ENCODE peak calls at places on chromosomes 12 and 14, in nine cellular contexts. One of them, this sample, is unnamed.

GRCh38 chr12:7951671-7952070 is 15.7 kb upstream of the SLC2A3 start:
- DNase-seq in CD14-positive monocyte: no peak
- DNase-seq in heart right ventricle: no peak
- DNase-seq in choroid plexus epithelial cell: peak
- DNase-seq in IMR-90: no peak
- DNase-seq in cardiac fibroblast: peak
- DNase-seq in left ventricle myocardium inferior: no peak
- DNase-seq in K562: no peak
- DNase-seq in GM13977: no peak
- DNase-seq in this sample: no peak

GRCh38 chr12:127984386-127985055 is 282.4 kb upstream of the TMEM132C start:
- DNase-seq in CD14-positive monocyte: no peak
- DNase-seq in heart right ventricle: no peak
- DNase-seq in choroid plexus epithelial cell: peak
- DNase-seq in IMR-90: no peak
- DNase-seq in cardiac fibroblast: no peak
- DNase-seq in left ventricle myocardium inferior: no peak
- DNase-seq in K562: no peak
- DNase-seq in GM13977: no peak
- DNase-seq in this sample: no peak

GRCh38 chr12:100860611-100861010 is 66.0 kb downstream of the ANO4 start:
- DNase-seq in CD14-positive monocyte: no peak
- DNase-seq in heart right ventricle: no peak
- DNase-seq in choroid plexus epithelial cell: no peak
- DNase-seq in IMR-90: no peak
- DNase-seq in cardiac fibroblast: no peak
- DNase-seq in left ventricle myocardium inferior: no peak
- DNase-seq in K562: no peak
- DNase-seq in GM13977: no peak
- DNase-seq in this sample: no peak

GRCh38 chr12:8697120-8697475 is 693 bp upstream of the RIMKLB start:
- DNase-seq in CD14-positive monocyte: no peak
- DNase-seq in heart right ventricle: peak
- DNase-seq in choroid plexus epithelial cell: peak
- DNase-seq in IMR-90: peak
- DNase-seq in cardiac fibroblast: peak
- DNase-seq in left ventricle myocardium inferior: no peak
- DNase-seq in K562: no peak
- DNase-seq in GM13977: no peak
- DNase-seq in this sample: peak

GRCh38 chr14:99741227-99741976 is 51.8 kb upstream of the EML1 start:
- DNase-seq in CD14-positive monocyte: no peak
- DNase-seq in heart right ventricle: no peak
- DNase-seq in choroid plexus epithelial cell: no peak
- DNase-seq in IMR-90: no peak
- DNase-seq in cardiac fibroblast: no peak
- DNase-seq in left ventricle myocardium inferior: no peak
- DNase-seq in K562: no peak
- DNase-seq in GM13977: no peak
- DNase-seq in this sample: no peak

GRCh38 chr12:84910549-84911241 is 1.9 kb downstream of the SLC6A15 start:
- DNase-seq in CD14-positive monocyte: no peak
- DNase-seq in heart right ventricle: no peak
- DNase-seq in choroid plexus epithelial cell: peak
- DNase-seq in IMR-90: no peak
- DNase-seq in cardiac fibroblast: peak
- DNase-seq in left ventricle myocardium inferior: no peak
- DNase-seq in K562: no peak
- DNase-seq in GM13977: no peak
- DNase-seq in this sample: peak

GRCh38 chr12:9730011-9730410 is 2.9 kb downstream of the CLECL1 start:
- DNase-seq in CD14-positive monocyte: no peak
- DNase-seq in heart right ventricle: no peak
- DNase-seq in choroid plexus epithelial cell: no peak
- DNase-seq in IMR-90: no peak
- DNase-seq in cardiac fibroblast: no peak
- DNase-seq in left ventricle myocardium inferior: no peak
- DNase-seq in K562: no peak
- DNase-seq in GM13977: no peak
- DNase-seq in this sample: no peak

GRCh38 chr14:76430017-76430416 is 54.1 kb downstream of the ESRRB start:
- DNase-seq in CD14-positive monocyte: no peak
- DNase-seq in heart right ventricle: no peak
- DNase-seq in choroid plexus epithelial cell: no peak
- DNase-seq in IMR-90: no peak
- DNase-seq in cardiac fibroblast: no peak
- DNase-seq in left ventricle myocardium inferior: no peak
- DNase-seq in K562: no peak
- DNase-seq in GM13977: no peak
- DNase-seq in this sample: no peak

GRCh38 chr14:74858022-74858421 is 17.9 kb downstream of the PROX2 start:
- DNase-seq in CD14-positive monocyte: no peak
- DNase-seq in heart right ventricle: no peak
- DNase-seq in choroid plexus epithelial cell: no peak
- DNase-seq in IMR-90: no peak
- DNase-seq in cardiac fibroblast: no peak
- DNase-seq in left ventricle myocardium inferior: no peak
- DNase-seq in K562: no peak
- DNase-seq in GM13977: no peak
- DNase-seq in this sample: no peak

GRCh38 chr14:31261523-31261858 is 53.9 kb upstream of the HECTD1 start:
- DNase-seq in CD14-positive monocyte: no peak
- DNase-seq in heart right ventricle: no peak
- DNase-seq in choroid plexus epithelial cell: no peak
- DNase-seq in IMR-90: no peak
- DNase-seq in cardiac fibroblast: no peak
- DNase-seq in left ventricle myocardium inferior: no peak
- DNase-seq in K562: no peak
- DNase-seq in GM13977: no peak
- DNase-seq in this sample: no peak

GRCh38 chr12:15227004-15227679 is 5.9 kb upstream of the RERG start:
- DNase-seq in CD14-positive monocyte: no peak
- DNase-seq in heart right ventricle: no peak
- DNase-seq in choroid plexus epithelial cell: peak
- DNase-seq in IMR-90: peak
- DNase-seq in cardiac fibroblast: peak
- DNase-seq in left ventricle myocardium inferior: peak
- DNase-seq in K562: peak
- DNase-seq in GM13977: peak
- DNase-seq in this sample: peak

GRCh38 chr12:111204684-111205305 is 164.1 kb downstream of the PHETA1 start:
- DNase-seq in CD14-positive monocyte: no peak
- DNase-seq in heart right ventricle: peak
- DNase-seq in choroid plexus epithelial cell: no peak
- DNase-seq in IMR-90: no peak
- DNase-seq in cardiac fibroblast: no peak
- DNase-seq in left ventricle myocardium inferior: peak
- DNase-seq in K562: no peak
- DNase-seq in GM13977: no peak
- DNase-seq in this sample: no peak

GRCh38 chr12:130222519-130223255 is 60.4 kb downstream of the FZD10 start:
- DNase-seq in CD14-positive monocyte: no peak
- DNase-seq in heart right ventricle: no peak
- DNase-seq in choroid plexus epithelial cell: no peak
- DNase-seq in IMR-90: no peak
- DNase-seq in cardiac fibroblast: no peak
- DNase-seq in left ventricle myocardium inferior: no peak
- DNase-seq in K562: no peak
- DNase-seq in GM13977: no peak
- DNase-seq in this sample: no peak
- TF ChIP-seq CTCF in CD14-positive monocyte: no peak
- TF ChIP-seq CTCF in heart right ventricle: no peak
- TF ChIP-seq CTCF in choroid plexus epithelial cell: no peak
- TF ChIP-seq CTCF in IMR-90: no peak
- TF ChIP-seq CTCF in cardiac fibroblast: no peak
- TF ChIP-seq CTCF in left ventricle myocardium inferior: no peak
- TF ChIP-seq CTCF in K562: no peak
- TF ChIP-seq CTCF in GM13977: no peak
- TF ChIP-seq CTCF in this sample: peak

GRCh38 chr12:105090361-105090760 is 6.1 kb upstream of the ALDH1L2 start:
- DNase-seq in CD14-positive monocyte: no peak
- DNase-seq in heart right ventricle: no peak
- DNase-seq in choroid plexus epithelial cell: no peak
- DNase-seq in IMR-90: no peak
- DNase-seq in cardiac fibroblast: no peak
- DNase-seq in left ventricle myocardium inferior: no peak
- DNase-seq in K562: no peak
- DNase-seq in GM13977: no peak
- DNase-seq in this sample: no peak

GRCh38 chr12:105089817-105090216 is 5.6 kb upstream of the ALDH1L2 start:
- DNase-seq in CD14-positive monocyte: no peak
- DNase-seq in heart right ventricle: no peak
- DNase-seq in choroid plexus epithelial cell: no peak
- DNase-seq in IMR-90: no peak
- DNase-seq in cardiac fibroblast: no peak
- DNase-seq in left ventricle myocardium inferior: no peak
- DNase-seq in K562: no peak
- DNase-seq in GM13977: no peak
- DNase-seq in this sample: no peak

GRCh38 chr12:105091495-105092206 is 7.4 kb upstream of the ALDH1L2 start:
- DNase-seq in CD14-positive monocyte: no peak
- DNase-seq in heart right ventricle: no peak
- DNase-seq in choroid plexus epithelial cell: no peak
- DNase-seq in IMR-90: no peak
- DNase-seq in cardiac fibroblast: no peak
- DNase-seq in left ventricle myocardium inferior: no peak
- DNase-seq in K562: no peak
- DNase-seq in GM13977: no peak
- DNase-seq in this sample: no peak

DNA sequence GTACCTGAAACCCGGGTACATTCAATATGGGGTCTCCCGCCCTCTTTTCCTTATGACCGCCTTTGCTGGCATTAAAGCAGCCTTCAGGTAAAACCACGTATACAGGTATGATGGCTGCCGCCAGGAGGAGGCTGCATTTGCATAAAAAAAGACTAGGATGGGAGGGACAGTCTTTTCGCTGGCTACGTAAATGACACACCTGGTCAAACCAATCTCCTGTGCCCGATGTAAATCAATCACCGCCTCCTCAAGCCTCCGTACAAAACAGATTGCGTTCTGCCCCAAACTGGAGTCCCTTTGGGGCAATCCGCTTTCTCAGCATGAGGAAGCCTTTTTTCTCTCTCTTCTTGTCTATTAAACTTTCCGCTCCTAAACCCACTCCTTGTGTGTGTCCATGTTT is 8.1 kb upstream of the ALDH1L2 start:
- DNase-seq in CD14-positive monocyte: no peak
- DNase-seq in heart right ventricle: no peak
- DNase-seq in choroid plexus epithelial cell: no peak
- DNase-seq in IMR-90: no peak
- DNase-seq in cardiac fibroblast: no peak
- DNase-seq in left ventricle myocardium inferior: no peak
- DNase-seq in K562: no peak
- DNase-seq in GM13977: no peak
- DNase-seq in this sample: no peak
- TF ChIP-seq CTCF in CD14-positive monocyte: no peak
- TF ChIP-seq CTCF in heart right ventricle: no peak
- TF ChIP-seq CTCF in choroid plexus epithelial cell: no peak
- TF ChIP-seq CTCF in IMR-90: no peak
- TF ChIP-seq CTCF in cardiac fibroblast: no peak
- TF ChIP-seq CTCF in left ventricle myocardium inferior: no peak
- TF ChIP-seq CTCF in K562: no peak
- TF ChIP-seq CTCF in GM13977: no peak
- TF ChIP-seq CTCF in this sample: no peak

DNA sequence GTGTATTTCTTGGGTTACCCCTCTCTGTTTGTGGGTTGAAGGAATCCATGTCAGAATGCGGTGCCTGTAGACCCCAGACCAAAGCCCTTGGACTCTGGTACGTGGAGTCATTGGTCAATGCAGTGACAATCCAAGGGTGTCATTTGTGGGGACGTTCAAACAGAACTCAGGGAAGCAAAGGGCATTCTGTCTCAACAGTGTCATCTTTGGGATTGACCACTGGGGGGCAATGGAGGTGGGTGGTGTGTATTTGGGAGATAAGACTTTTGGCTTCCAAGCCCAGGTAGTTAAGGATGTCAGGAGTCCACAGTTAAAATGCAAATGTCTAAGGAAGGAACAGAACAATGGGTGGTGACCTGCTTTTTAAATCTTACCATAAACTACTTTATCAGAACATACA is 54.6 kb upstream of the CCDC175 start:
- DNase-seq in CD14-positive monocyte: no peak
- DNase-seq in heart right ventricle: no peak
- DNase-seq in choroid plexus epithelial cell: peak
- DNase-seq in IMR-90: no peak
- DNase-seq in cardiac fibroblast: peak
- DNase-seq in left ventricle myocardium inferior: no peak
- DNase-seq in K562: peak
- DNase-seq in GM13977: peak
- DNase-seq in this sample: no peak
- TF ChIP-seq CTCF in CD14-positive monocyte: peak
- TF ChIP-seq CTCF in heart right ventricle: no peak
- TF ChIP-seq CTCF in choroid plexus epithelial cell: peak
- TF ChIP-seq CTCF in IMR-90: no peak
- TF ChIP-seq CTCF in cardiac fibroblast: peak
- TF ChIP-seq CTCF in left ventricle myocardium inferior: no peak
- TF ChIP-seq CTCF in K562: peak
- TF ChIP-seq CTCF in GM13977: peak
- TF ChIP-seq CTCF in this sample: peak

GRCh38 chr14:29709490-29709889 is 218.2 kb downstream of the PRKD1 start:
- DNase-seq in CD14-positive monocyte: no peak
- DNase-seq in heart right ventricle: no peak
- DNase-seq in choroid plexus epithelial cell: peak
- DNase-seq in IMR-90: peak
- DNase-seq in cardiac fibroblast: peak
- DNase-seq in left ventricle myocardium inferior: no peak
- DNase-seq in K562: no peak
- DNase-seq in GM13977: no peak
- DNase-seq in this sample: no peak

GRCh38 chr14:29706700-29707099 is 220.9 kb downstream of the PRKD1 start:
- DNase-seq in CD14-positive monocyte: no peak
- DNase-seq in heart right ventricle: no peak
- DNase-seq in choroid plexus epithelial cell: no peak
- DNase-seq in IMR-90: no peak
- DNase-seq in cardiac fibroblast: no peak
- DNase-seq in left ventricle myocardium inferior: no peak
- DNase-seq in K562: no peak
- DNase-seq in GM13977: no peak
- DNase-seq in this sample: no peak

GRCh38 chr14:29712586-29712985 is 215.1 kb downstream of the PRKD1 start:
- DNase-seq in CD14-positive monocyte: no peak
- DNase-seq in heart right ventricle: no peak
- DNase-seq in choroid plexus epithelial cell: no peak
- DNase-seq in IMR-90: no peak
- DNase-seq in cardiac fibroblast: no peak
- DNase-seq in left ventricle myocardium inferior: no peak
- DNase-seq in K562: no peak
- DNase-seq in GM13977: no peak
- DNase-seq in this sample: no peak

GRCh38 chr14:29705801-29706200 is 221.8 kb downstream of the PRKD1 start:
- DNase-seq in CD14-positive monocyte: no peak
- DNase-seq in heart right ventricle: no peak
- DNase-seq in choroid plexus epithelial cell: no peak
- DNase-seq in IMR-90: no peak
- DNase-seq in cardiac fibroblast: no peak
- DNase-seq in left ventricle myocardium inferior: no peak
- DNase-seq in K562: no peak
- DNase-seq in GM13977: no peak
- DNase-seq in this sample: no peak

DNA sequence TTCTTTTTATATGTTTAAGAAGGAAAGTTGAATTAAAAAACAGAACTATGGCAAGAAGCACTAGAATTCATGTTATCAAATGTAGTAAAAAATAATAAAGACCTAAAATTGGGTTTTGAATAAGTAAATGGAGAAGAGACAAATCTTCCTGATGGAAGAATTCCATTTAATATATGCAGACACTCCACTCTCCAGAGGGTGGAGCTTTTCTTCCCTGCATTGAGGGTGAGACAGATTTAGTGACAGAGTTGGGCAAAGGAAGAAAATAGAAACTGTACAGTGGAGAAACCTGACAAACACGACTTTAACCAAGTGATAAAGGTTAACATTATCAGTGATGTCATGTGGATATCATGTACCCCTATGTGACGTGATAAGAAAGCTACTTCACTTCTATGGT is 217.6 kb downstream of the PRKD1 start:
- DNase-seq in CD14-positive monocyte: no peak
- DNase-seq in heart right ventricle: no peak
- DNase-seq in choroid plexus epithelial cell: peak
- DNase-seq in IMR-90: peak
- DNase-seq in cardiac fibroblast: peak
- DNase-seq in left ventricle myocardium inferior: no peak
- DNase-seq in K562: no peak
- DNase-seq in GM13977: no peak
- DNase-seq in this sample: no peak
- TF ChIP-seq CTCF in CD14-positive monocyte: no peak
- TF ChIP-seq CTCF in heart right ventricle: peak
- TF ChIP-seq CTCF in choroid plexus epithelial cell: peak
- TF ChIP-seq CTCF in IMR-90: peak
- TF ChIP-seq CTCF in cardiac fibroblast: peak
- TF ChIP-seq CTCF in left ventricle myocardium inferior: peak
- TF ChIP-seq CTCF in K562: peak
- TF ChIP-seq CTCF in GM13977: no peak
- TF ChIP-seq CTCF in this sample: no peak